ENCODE peak calls at places on chromosomes 4 and X, in five cellular contexts. M is endothelial cell of umbilical vein, Z is left ventricle myocardium inferior, P is sigmoid colon, A is RWPE2. O is an unnamed sample.
A peak's percentile ranks its signal among the peaks of the same experiment; 100 is the strongest.

GRCh38 chr4:26992657-26993361 is 132.2 kb downstream of the STIM2 start:
- DNase-seq in M (peak; percentile 12), Z (no peak), P (no peak), A (no peak), O (no peak)

GRCh38 chr4:80192937-80193336 is 4.4 kb upstream of the PRDM8 start:
- DNase-seq in M (no peak), Z (no peak), P (no peak), A (no peak), O (no peak)

GRCh38 chr4:88623097-88623496 is 30.8 kb downstream of the HERC3 start:
- DNase-seq in M (no peak), Z (no peak), P (no peak), A (peak; percentile 75), O (no peak)

GRCh38 chrX:71253253-71254091 is 468 bp downstream of the ZMYM3 start:
- DNase-seq in M (peak; percentile 58), Z (peak; percentile 20), P (no peak), A (no peak), O (no peak)

GRCh38 chrX:108701633-108702032 is 34.7 kb downstream of the IRS4 start:
- DNase-seq in M (no peak), Z (no peak), P (no peak), A (no peak), O (no peak)

GRCh38 chrX:83916525-83916924 is 55.6 kb downstream of the CYLC1 start:
- DNase-seq in M (no peak), Z (no peak), P (no peak), A (no peak), O (no peak)

GRCh38 chrX:15816453-15816838 is 26.2 kb downstream of the ZRSR2 start:
- DNase-seq in M (no peak), Z (no peak), P (no peak), A (no peak), O (no peak)

GRCh38 chrX:152901816-152902501 is 4.1 kb downstream of the ZNF185 start:
- DNase-seq in M (no peak), Z (no peak), P (no peak), A (no peak), O (no peak)

GRCh38 chr4:117821834-117822233 is 212.5 kb upstream of the NDST3 start:
- DNase-seq in M (no peak), Z (no peak), P (no peak), A (no peak), O (no peak)

GRCh38 chr4:169048867-169049266 is 38.8 kb upstream of the CBR4 start:
- DNase-seq in M (no peak), Z (no peak), P (no peak), A (no peak), O (no peak)

GRCh38 chrX:17521871-17522693 is 147.1 kb downstream of the NHS start:
- DNase-seq in M (no peak), Z (peak; percentile 22), P (no peak), A (no peak), O (no peak)

GRCh38 chr4:65670331-65671031 is at the start of gene EPHA5:
- DNase-seq in M (peak; percentile 83), Z (peak; percentile 47), P (peak; percentile 78), A (peak; percentile 61), O (peak; percentile 30)

GRCh38 chrX:19747672-19748610 is 139.5 kb downstream of the SH3KBP1 start:
- DNase-seq in M (no peak), Z (peak; percentile 13), P (peak; percentile 63), A (no peak), O (no peak)

GRCh38 chr4:108247511-108248088 is 78.9 kb upstream of the LEF1 start:
- DNase-seq in M (peak; percentile 10), Z (no peak), P (no peak), A (no peak), O (no peak)

GRCh38 chr4:173073939-173074500 is 94.6 kb upstream of the GALNT7 start:
- DNase-seq in M (no peak), Z (no peak), P (no peak), A (no peak), O (no peak)
- H3K4me3 ChIP-seq in M (no peak overlapping the region), Z (no peak overlapping the region), P (no peak overlapping the region), A (no peak overlapping the region), O (no peak overlapping the region)

GRCh38 chrX:40173662-40174593 is 76.2 kb upstream of the BCOR start:
- DNase-seq in M (peak; percentile 45), Z (no peak), P (peak; percentile 81), A (no peak), O (peak; percentile 68)

GRCh38 chrX:40170830-40171512 is 73.2 kb upstream of the BCOR start:
- DNase-seq in M (no peak), Z (no peak), P (no peak), A (no peak), O (no peak)

GRCh38 chrX:40171513-40172168 is 73.9 kb upstream of the BCOR start:
- DNase-seq in M (peak; percentile 25), Z (no peak), P (peak; percentile 68), A (no peak), O (no peak)

GRCh38 chrX:40172980-40173661 is 75.4 kb upstream of the BCOR start:
- DNase-seq in M (no peak), Z (no peak), P (no peak), A (no peak), O (no peak)

DNA sequence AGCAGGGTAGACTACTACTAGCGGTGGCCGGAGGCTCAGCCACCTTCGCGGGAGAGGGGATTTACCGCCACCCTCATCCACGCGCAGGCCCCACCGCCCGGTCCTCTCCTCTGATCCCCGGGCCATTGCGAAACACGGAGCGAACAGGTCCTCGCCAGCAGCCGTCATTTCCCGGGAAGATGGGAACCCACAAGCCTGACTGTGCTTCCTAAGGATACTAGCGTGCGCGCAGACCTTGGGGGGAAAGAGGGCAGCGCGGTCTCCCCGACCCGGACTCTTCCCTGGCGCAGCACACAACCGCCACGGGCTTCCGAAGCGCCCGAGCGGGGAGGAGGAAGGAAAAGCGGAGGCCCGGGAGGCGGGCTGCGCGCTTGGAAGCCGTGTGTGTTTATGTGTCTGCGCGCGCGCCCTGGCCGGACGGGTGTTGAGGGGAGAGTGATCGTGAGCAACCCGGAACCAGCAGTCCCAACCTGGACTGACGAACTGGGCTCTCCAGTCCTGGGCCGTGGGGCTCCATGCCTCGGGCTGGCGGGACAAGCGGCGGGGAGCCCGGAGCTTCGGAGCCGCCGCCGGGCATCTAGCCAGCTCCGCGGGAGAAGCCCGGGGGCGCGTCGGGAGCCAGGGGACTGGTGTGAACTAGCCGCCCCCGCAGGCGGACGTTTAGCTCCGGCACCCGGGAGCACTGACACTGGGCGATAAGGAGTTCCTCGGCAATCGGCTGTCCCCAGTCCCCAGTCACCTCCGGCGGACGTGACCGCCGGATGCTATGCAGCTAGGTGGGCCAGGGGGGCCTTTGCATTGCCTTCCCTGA is 74.6 kb upstream of the BCOR start:
- DNase-seq in M (peak; percentile 58), Z (peak; percentile 72), P (peak; percentile 88), A (no peak), O (peak; percentile 57)
- H3K4me1 ChIP-seq in M (peaks cover 46% of the 10 kb centered on the region), Z (peaks cover 52% of the 10 kb centered on the region), P (no peaks in the 10 kb centered on the region), A (no peaks in the 10 kb centered on the region), O (peaks cover 10% of the 10 kb centered on the region)

DNA sequence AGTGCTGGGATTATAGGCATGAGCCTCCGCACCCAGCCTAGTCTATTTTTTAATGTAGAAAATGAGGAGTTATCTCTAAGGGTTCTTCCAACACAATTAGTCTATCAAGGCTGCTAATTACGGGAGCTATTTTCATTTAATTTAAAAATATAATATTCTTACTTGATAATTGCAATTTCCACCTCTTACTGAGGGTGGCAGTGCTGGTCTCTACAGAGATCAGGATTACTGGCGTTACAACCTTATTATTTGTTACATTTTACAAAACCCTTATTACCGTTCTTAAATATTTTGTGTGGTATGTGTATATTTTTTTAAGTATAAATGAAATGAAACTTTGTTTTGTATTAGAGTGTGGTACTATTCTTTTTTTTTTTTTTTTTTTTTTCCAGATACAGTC is 17.6 kb upstream of the GK start:
- DNase-seq in M (peak; percentile 1), Z (no peak), P (no peak), A (no peak), O (no peak)
- TF ChIP-seq CTCF in M (no peak), Z (peak; percentile 46), P (no peak), A (peak; percentile 43), O (peak; percentile 8)

DNA sequence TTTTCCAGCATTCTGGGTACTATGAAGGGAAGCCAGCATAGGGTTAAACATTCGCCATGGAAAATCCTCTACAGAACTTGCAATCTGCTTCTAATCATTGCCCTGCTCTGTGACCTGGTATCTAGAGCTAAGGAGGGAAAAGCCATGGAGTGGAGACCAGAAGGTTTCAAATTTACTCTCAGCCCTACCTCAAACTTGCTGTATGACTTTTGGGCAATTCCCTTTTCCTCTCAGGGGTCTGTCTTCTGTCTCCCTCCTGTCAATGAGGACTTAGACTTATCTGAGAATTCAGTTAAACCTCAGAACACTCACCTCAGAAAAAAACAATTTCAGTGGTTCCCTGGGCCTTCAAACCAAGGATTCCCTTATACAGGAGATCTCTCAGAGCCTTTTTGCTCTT is 29.1 kb downstream of the ARHGEF9 start:
- DNase-seq in M (no peak), Z (no peak), P (no peak), A (no peak), O (no peak)
- H3K4me3 ChIP-seq in M (no peak overlapping the region), Z (no peak overlapping the region), P (peak overlapping the region; percentile 61), A (no peak overlapping the region), O (no peak overlapping the region)

GRCh38 chr4:77040265-77040664 is 35.5 kb downstream of the CCNI start:
- DNase-seq in M (peak; percentile 45), Z (no peak), P (no peak), A (no peak), O (no peak)

GRCh38 chr4:77035153-77035552 is 40.6 kb downstream of the CCNI start:
- DNase-seq in M (no peak), Z (no peak), P (no peak), A (no peak), O (no peak)

GRCh38 chr4:77031544-77031943 is 44.2 kb downstream of the CCNI start:
- DNase-seq in M (no peak), Z (no peak), P (no peak), A (no peak), O (no peak)

GRCh38 chr4:77037736-77038135 is 38.1 kb downstream of the CCNI start:
- DNase-seq in M (no peak), Z (no peak), P (no peak), A (no peak), O (no peak)

DNA sequence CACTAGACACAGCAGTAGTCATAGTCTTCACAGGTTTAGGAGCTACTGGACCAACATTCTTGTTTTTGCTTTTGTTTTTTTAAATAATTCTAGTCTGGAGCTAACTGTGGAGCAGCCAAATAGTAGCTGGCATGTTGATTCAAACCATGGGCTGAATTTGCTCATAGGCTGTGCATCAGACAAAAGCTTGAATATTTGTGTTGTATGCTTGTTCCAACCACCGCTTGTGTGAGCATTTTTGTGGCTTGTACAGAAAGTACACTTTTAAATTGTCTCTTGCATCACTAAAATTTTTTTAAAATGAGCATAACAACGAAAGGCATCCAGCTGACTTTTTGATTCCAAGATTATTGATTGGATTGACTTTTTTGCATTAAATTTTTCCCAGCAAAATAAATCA is 39.6 kb downstream of the CCNI start:
- DNase-seq in M (no peak), Z (no peak), P (no peak), A (no peak), O (no peak)
- H3K4me1 ChIP-seq in M (peaks cover 8% of the 10 kb centered on the region), Z (no peaks in the 10 kb centered on the region), P (no peaks in the 10 kb centered on the region), A (no peaks in the 10 kb centered on the region), O (no peaks in the 10 kb centered on the region)

GRCh38 chr4:102862747-102863146 is 6.0 kb upstream of the CISD2 start:
- DNase-seq in M (no peak), Z (no peak), P (no peak), A (no peak), O (no peak)
- TF ChIP-seq CTCF in M (no peak), Z (no peak), P (no peak), A (no peak), O (no peak)

O was measured in lung.